ENCODE peak calls at places on chromosomes 6 and 20, in four cellular contexts. E, Q, J and U are unnamed samples.

GRCh38 chr6:108563292-108563691 is 2.6 kb downstream of the FOXO3 start:
- DNase-seq in J (no peak), E (no peak), Q (no peak), U (no peak)

GRCh38 chr6:167678102-167679101 is 148.3 kb upstream of the AFDN start:
- DNase-seq in E (peak), Q (no peak), J (peak), U (no peak)

GRCh38 chr6:31308050-31308844 is 36.4 kb upstream of the HLA-C start:
- DNase-seq in Q (peak), J (peak), E (no peak), U (peak)

GRCh38 chr20:62165762-62166399 is 16.9 kb upstream of the MTG2 start:
- DNase-seq in Q (no peak), E (no peak), J (no peak), U (no peak)

GRCh38 chr6:130906736-130907381 is 79.7 kb downstream of the SMLR1 start:
- DNase-seq in J (no peak), Q (no peak), E (no peak), U (peak)

GRCh38 chr20:19889011-19889953 is 127.9 kb upstream of the NAA20 start:
- DNase-seq in E (no peak), Q (no peak), J (no peak), U (no peak)

GRCh38 chr6:166951670-166952060 is 4.7 kb downstream of the RNASET2 start:
- DNase-seq in J (no peak), E (no peak), Q (no peak), U (no peak)

GRCh38 chr20:32252189-32252588 is 25.3 kb upstream of the KIF3B start:
- DNase-seq in Q (peak), J (no peak), E (no peak), U (no peak)